ENCODE peak calls at places on chromosomes 4 and X, in six cellular contexts. V is neural progenitor cell, T is lower lobe of right lung, U is ovary, B is tibial artery, H is PC-3. Q is an unnamed sample. For H3K4me1, the result is how much of the 10 kb centered on the place peaks cover.

GRCh38 chrX:40931921-40932320 is 153.3 kb upstream of the USP9X start:
- DNase-seq in T (no peak), H (peak), B (no peak), V (no peak), U (no peak), Q (no peak)

GRCh38 chrX:131626681-131627296 is 82.9 kb downstream of the OR13H1 start:
- DNase-seq in H (peak), T (no peak), B (no peak), U (no peak), V (peak), Q (no peak)

GRCh38 chrX:82218361-82218760 is 1016.5 kb downstream of the SH3BGRL start:
- DNase-seq in U (no peak), H (peak), V (peak), T (no peak), B (no peak), Q (no peak)

GRCh38 chr4:147639388-147639787 is 22.2 kb downstream of the TMEM184C start:
- DNase-seq in H (no peak), B (no peak), V (no peak), T (no peak), U (no peak), Q (no peak)

GRCh38 chrX:24498975-24499374 is 33.9 kb downstream of the PDK3 start:
- DNase-seq in V (no peak), T (no peak), B (no peak), U (no peak), H (peak), Q (no peak)

GRCh38 chr4:74258949-74259348 is 49.3 kb upstream of the EPGN start:
- DNase-seq in T (no peak), H (peak), V (no peak), B (peak), U (no peak), Q (no peak)

GRCh38 chr4:171484681-171485080 is 328.5 kb upstream of the GALNTL6 start:
- DNase-seq in V (no peak), H (no peak), B (no peak), T (no peak), U (no peak), Q (no peak)

GRCh38 chr4:40197879-40198689 is 1.3 kb downstream of the RHOH start:
- DNase-seq in T (no peak), H (no peak), B (no peak), V (no peak), U (no peak), Q (no peak)

GRCh38 chr4:335515-335914 is 2.1 kb upstream of the ZNF141 start:
- DNase-seq in V (no peak), B (no peak), U (peak), H (peak), T (no peak), Q (no peak)

GRCh38 chrX:20265726-20266681 is 705 bp downstream of the RPS6KA3 start:
- DNase-seq in V (peak), B (peak), T (peak), U (peak), H (peak), Q (peak)

GRCh38 chr4:78437608-78438088 is 113.9 kb upstream of the ANXA3 start:
- DNase-seq in T (no peak), H (no peak), U (no peak), V (no peak), B (no peak), Q (no peak)

GRCh38 chr4:111113591-111113990 is 490.7 kb upstream of the PITX2 start:
- DNase-seq in T (no peak), H (no peak), V (no peak), B (no peak), U (no peak), Q (no peak)

GRCh38 chr4:102535398-102536082 is 34.4 kb downstream of the NFKB1 start:
- DNase-seq in B (no peak), T (no peak), H (peak), U (no peak), V (no peak), Q (no peak)

GRCh38 chr4:1567808-1568581 is 116.1 kb downstream of the FAM53A start:
- DNase-seq in B (no peak), T (peak), H (no peak), V (peak), U (no peak), Q (no peak)

GRCh38 chrX:120262781-120263719 is 12.4 kb downstream of the ZBTB33 start:
- DNase-seq in T (no peak), V (no peak), U (no peak), B (no peak), H (no peak), Q (no peak)

GRCh38 chrX:17635231-17635630 is 102.1 kb upstream of the SCML1 start:
- DNase-seq in U (no peak), H (no peak), V (peak), B (no peak), T (no peak), Q (peak)

GRCh38 chr4:26320159-26320452 is 708 bp upstream of the RBPJ start:
- DNase-seq in V (no peak), U (no peak), H (no peak), B (no peak), T (no peak), Q (no peak)

GRCh38 chrX:135264210-135264609 is 12.3 kb downstream of the ETDA start:
- DNase-seq in T (no peak), U (no peak), B (no peak), V (no peak), H (no peak), Q (no peak)

GRCh38 chr4:34720563-34720962 is 1523.8 kb downstream of the ARAP2 start:
- DNase-seq in B (no peak), U (no peak), V (peak), T (no peak), H (peak), Q (no peak)

GRCh38 chrX:5876984-5877655 is 351.5 kb downstream of the NLGN4X start:
- DNase-seq in T (no peak), H (peak), B (no peak), U (no peak), V (peak), Q (no peak)

GRCh38 chr4:149706942-149707341 is 108.7 kb downstream of the IQCM start:
- DNase-seq in T (no peak), H (no peak), B (no peak), U (no peak), V (no peak), Q (no peak)

GRCh38 chr4:7876096-7876993 is 63.3 kb downstream of the AFAP1 start:
- DNase-seq in T (no peak), V (peak), U (no peak), H (no peak), B (no peak), Q (peak)

GRCh38 chrX:153361781-153362397 is 27.9 kb downstream of the ZNF275 start:
- DNase-seq in B (no peak), V (no peak), H (no peak), U (peak), T (no peak), Q (no peak)

GRCh38 chr4:165355900-165356300 is 22.9 kb upstream of the CPE start:
- DNase-seq in H (peak), T (no peak), U (no peak), V (peak), B (peak), Q (peak)

GRCh38 chr4:168864831-168865541 is 145.1 kb downstream of the CBR4 start:
- DNase-seq in U (no peak), V (no peak), T (no peak), H (peak), B (no peak), Q (no peak)

GRCh38 chr4:128809477-128810330 is at the start of gene JADE1:
- DNase-seq in T (peak), U (peak), H (peak), V (peak), B (peak), Q (peak)

GRCh38 chr4:41622816-41623215 is 84.9 kb downstream of the LIMCH1 start:
- DNase-seq in U (no peak), B (no peak), V (no peak), H (no peak), T (no peak), Q (no peak)

GRCh38 chrX:101759000-101759399 is 99.3 kb upstream of the ARMCX2 start:
- DNase-seq in T (no peak), B (peak), V (peak), H (peak), U (peak), Q (peak)

GRCh38 chr4:56197387-56197786 is 189.9 kb downstream of the AASDH start:
- DNase-seq in H (peak), V (no peak), U (no peak), B (no peak), T (no peak), Q (no peak)

GRCh38 chrX:31353095-31353494 is 281.3 kb upstream of the FTHL17 start:
- DNase-seq in T (no peak), U (no peak), H (peak), V (no peak), B (no peak), Q (no peak)

GRCh38 chr4:166293551-166293950 is 420.5 kb downstream of the TLL1 start:
- DNase-seq in V (no peak), H (peak), U (no peak), T (no peak), B (no peak), Q (no peak)

GRCh38 chrX:13059676-13060499 is 15.5 kb upstream of the FAM9C start:
- DNase-seq in H (peak), V (no peak), B (no peak), U (no peak), T (no peak), Q (no peak)

GRCh38 chrX:12975670-12975965 is 708 bp downstream of the TMSB4X start:
- DNase-seq in H (peak), U (peak), B (no peak), V (peak), T (peak), Q (no peak)

GRCh38 chr4:148007303-148007702 is 275.4 kb downstream of the ARHGAP10 start:
- DNase-seq in T (no peak), V (no peak), B (no peak), H (peak), U (peak), Q (no peak)

GRCh38 chrX:104270916-104271512 is 16.3 kb upstream of the ESX1 start:
- DNase-seq in U (peak), T (no peak), V (peak), B (peak), H (peak), Q (peak)

GRCh38 chr4:1572521-1572920 is 111.6 kb downstream of the FAM53A start:
- DNase-seq in V (peak), U (no peak), B (no peak), H (no peak), T (no peak), Q (no peak)

GRCh38 chr4:75723117-75723801 is 1.1 kb upstream of the USO1 start:
- DNase-seq in V (no peak), B (no peak), T (no peak), H (peak), U (no peak), Q (peak)
- H3K4me1 ChIP-seq in V (under half), B (under half), T (under half), H (under half), U (under half), Q (under half)

DNA sequence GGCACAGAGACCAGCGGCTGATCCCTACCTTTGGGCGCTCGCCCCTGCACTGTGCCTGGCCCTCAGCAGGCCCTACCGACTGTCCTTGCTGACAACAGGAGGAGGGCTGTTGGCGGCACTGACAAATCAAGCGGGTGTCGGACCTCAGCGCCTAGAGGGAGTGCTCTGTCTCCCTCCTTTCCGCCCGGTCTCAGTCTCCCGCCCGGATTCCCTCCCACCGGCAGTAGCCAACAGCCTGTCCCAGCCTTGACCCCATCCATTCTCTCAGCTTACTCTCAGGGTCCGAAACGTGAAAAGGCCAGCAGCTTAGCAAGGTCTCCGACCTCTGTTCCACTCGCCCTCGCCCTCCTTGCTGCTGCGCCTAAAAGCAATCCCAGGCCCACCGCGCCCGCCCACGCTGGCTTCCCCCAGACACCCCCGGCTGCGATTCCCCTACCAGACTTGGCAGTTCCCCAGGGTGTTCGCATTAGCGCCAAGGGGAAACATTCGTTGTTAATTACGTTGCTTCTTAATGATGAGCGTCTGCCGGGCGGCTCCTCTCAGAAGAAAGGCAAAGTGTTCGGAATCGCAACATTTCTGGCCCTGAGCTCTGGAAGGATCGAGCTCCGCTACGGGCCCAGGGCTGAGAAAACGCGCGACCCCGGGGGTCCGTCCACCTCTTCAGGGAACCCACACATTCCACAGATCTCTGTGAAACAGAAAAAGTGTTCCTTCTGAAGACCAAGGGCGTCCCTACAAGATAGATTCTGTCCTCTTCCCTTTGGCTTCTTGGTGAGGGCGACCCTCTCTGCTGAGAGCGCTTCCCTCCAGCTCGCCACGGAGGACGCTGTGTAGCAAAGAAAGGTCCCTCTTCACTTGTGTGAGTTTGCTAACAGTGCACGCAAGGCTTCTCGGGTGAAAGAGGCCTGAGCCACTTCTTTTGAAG is 96.1 kb downstream of the SOWAHB start:
- DNase-seq in U (peak), T (no peak), B (no peak), H (no peak), V (peak), Q (no peak)
- TF ChIP-seq CTCF in U (no peak), T (no peak), B (no peak), H (no peak), V (peak), Q (no peak)

GRCh38 chr4:76723916-76724315 is 174.0 kb downstream of the SOWAHB start:
- DNase-seq in B (no peak), T (no peak), V (peak), U (no peak), H (peak), Q (no peak)

GRCh38 chr4:76726141-76726540 is 171.8 kb downstream of the SOWAHB start:
- DNase-seq in U (no peak), V (no peak), T (no peak), H (no peak), B (no peak), Q (no peak)

GRCh38 chr4:76726631-76727030 is 171.3 kb downstream of the SOWAHB start:
- DNase-seq in T (no peak), B (no peak), V (no peak), H (no peak), U (no peak), Q (no peak)

GRCh38 chr4:76723373-76723772 is 174.6 kb downstream of the SOWAHB start:
- DNase-seq in U (no peak), B (no peak), H (peak), V (no peak), T (no peak), Q (no peak)

GRCh38 chr4:76725039-76725438 is 172.9 kb downstream of the SOWAHB start:
- DNase-seq in U (no peak), T (no peak), H (peak), B (no peak), V (no peak), Q (no peak)
- H3K4me1 ChIP-seq in U (under half), T (under half), H (under half), B (under half), V (under half), Q (under half)

DNA sequence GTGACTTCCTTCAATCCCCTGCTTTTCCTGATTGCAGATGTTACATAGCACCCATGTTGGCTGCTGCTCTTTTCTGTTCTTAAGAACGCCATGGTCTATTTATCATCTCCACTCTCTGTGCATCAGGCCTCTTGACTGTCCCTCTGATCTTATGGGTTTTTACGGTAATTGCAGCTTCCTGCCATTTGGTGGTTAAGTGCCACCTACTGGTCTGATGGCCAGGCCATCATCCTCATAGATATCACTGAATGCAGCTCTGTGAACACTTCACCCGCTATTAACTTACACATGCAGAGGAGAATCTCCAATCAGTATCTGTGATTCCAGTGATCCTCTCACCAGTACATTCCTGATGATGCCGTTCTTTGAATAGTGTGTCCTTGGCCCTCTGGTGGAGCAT is 382.4 kb downstream of the TRAM1L1 start:
- DNase-seq in H (peak), V (no peak), T (no peak), B (no peak), U (no peak), Q (peak)
- TF ChIP-seq CTCF in H (peak), V (peak), T (no peak), B (no peak), U (no peak), Q (peak)

GRCh38 chr4:184310881-184311709 is 93.4 kb upstream of the ENPP6 start:
- DNase-seq in U (no peak), V (no peak), H (no peak), T (no peak), B (no peak), Q (no peak)

GRCh38 chr4:184313058-184313709 is 95.5 kb upstream of the ENPP6 start:
- DNase-seq in B (no peak), T (no peak), H (no peak), V (no peak), U (no peak), Q (no peak)

GRCh38 chr4:184310171-184310567 is 92.5 kb upstream of the ENPP6 start:
- DNase-seq in U (no peak), V (no peak), H (peak), T (peak), B (no peak), Q (no peak)

GRCh38 chr4:184313710-184314659 is 96.3 kb upstream of the ENPP6 start:
- DNase-seq in V (no peak), T (peak), H (no peak), U (no peak), B (no peak), Q (no peak)

DNA sequence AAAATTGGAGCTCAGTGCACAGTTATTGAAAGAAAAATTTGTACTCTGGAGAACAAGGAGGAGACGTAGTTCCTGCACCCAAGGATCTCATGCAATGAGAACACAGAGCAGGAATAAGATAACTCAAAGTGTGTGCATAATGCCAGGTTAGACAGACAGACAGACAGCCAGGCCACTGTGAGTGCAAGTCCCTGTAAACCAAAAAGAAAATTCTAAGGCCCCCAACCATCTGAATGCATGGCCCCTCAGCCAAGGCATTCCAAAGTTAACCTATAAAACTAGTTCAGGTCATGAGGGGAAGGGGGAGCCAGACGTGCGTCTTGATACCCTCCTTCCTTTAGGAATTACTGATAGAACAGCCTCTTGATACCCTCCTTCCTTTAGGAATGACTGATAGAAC is 94.5 kb upstream of the ENPP6 start:
- DNase-seq in U (no peak), B (no peak), T (no peak), H (no peak), V (no peak), Q (no peak)
- H3K4me1 ChIP-seq in U (under half), B (under half), T (under half), H (under half), V (under half), Q (under half)

GRCh38 chrX:54978448-54978847 is 15.5 kb downstream of the PFKFB1 start:
- DNase-seq in V (no peak), T (no peak), B (no peak), U (no peak), H (peak), Q (no peak)
- TF ChIP-seq CTCF in V (no peak), T (no peak), B (no peak), U (no peak), H (peak), Q (no peak)

GRCh38 chr4:177182728-177183127 is 126.9 kb upstream of the NEIL3 start:
- DNase-seq in H (no peak), T (no peak), V (no peak), B (no peak), U (no peak), Q (no peak)
- H3K4me1 ChIP-seq in H (under half), T (under half), V (under half), B (under half), U (under half), Q (under half)

GRCh38 chr4:18081708-18082107 is 60.2 kb upstream of the LCORL start:
- DNase-seq in B (no peak), V (no peak), H (no peak), T (no peak), U (no peak), Q (no peak)

GRCh38 chr4:18077808-18078207 is 56.3 kb upstream of the LCORL start:
- DNase-seq in V (no peak), B (no peak), T (no peak), H (no peak), U (no peak), Q (no peak)

DNA sequence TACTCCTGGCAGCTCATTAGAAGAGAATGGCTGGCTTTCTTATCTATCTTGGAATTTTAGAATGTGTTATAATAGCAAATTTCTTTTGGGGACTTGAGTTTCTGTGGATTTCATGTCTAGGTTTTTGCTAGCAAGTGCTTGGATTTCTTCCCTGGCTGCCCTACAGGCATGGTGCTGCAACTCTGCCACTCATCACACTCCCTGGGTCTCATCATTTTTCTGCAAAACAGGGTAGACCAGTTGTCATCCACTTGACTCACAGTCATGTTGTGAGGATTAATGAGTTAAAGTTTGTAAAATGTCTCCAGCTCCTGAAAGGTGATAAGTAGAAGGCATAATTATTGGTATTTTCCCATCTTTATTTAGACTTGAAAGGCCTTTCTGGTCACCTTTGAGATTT is 60.7 kb upstream of the LCORL start:
- DNase-seq in H (no peak), B (no peak), T (no peak), V (no peak), U (no peak), Q (no peak)
- TF ChIP-seq CTCF in H (no peak), B (no peak), T (no peak), V (no peak), U (no peak), Q (no peak)

GRCh38 chr4:10100734-10101216 is 15.8 kb downstream of the WDR1 start:
- DNase-seq in T (peak), V (no peak), H (no peak), B (peak), U (no peak), Q (no peak)
- H3K4me1 ChIP-seq in T (half or more), V (half or more), H (under half), B (half or more), U (under half), Q (under half)